ENCODE peak calls at places on chromosomes 4 and X, in five cellular contexts. C is CD8-positive, alpha-beta memory T cell; A is EL; U is DND-41; R is GM12865. I is an unnamed sample.

GRCh38 chrX:8927066-8927465 is 106.9 kb downstream of the FAM9B start:
- DNase-seq in U (no peak), A (no peak), R (no peak), C (no peak), I (no peak)

GRCh38 chr4:97548943-97549583 is 594.2 kb downstream of the STPG2 start:
- DNase-seq in C (no peak), U (no peak), R (peak; percentile 2), A (no peak), I (no peak)

GRCh38 chr4:134200811-134201215 is 776 bp downstream of the PABPC4L start:
- DNase-seq in C (no peak), A (peak; percentile 9), U (peak; percentile 46), R (no peak), I (no peak)

GRCh38 chr4:168811793-168812651 is 198.0 kb downstream of the CBR4 start:
- DNase-seq in R (no peak), C (no peak), A (peak; percentile 75), U (no peak), I (peak; percentile 73)

GRCh38 chr4:80035336-80035735 is 37.7 kb downstream of the ANTXR2 start:
- DNase-seq in U (peak; percentile 59), A (no peak), C (no peak), R (peak; percentile 9), I (no peak)

GRCh38 chr4:8907596-8908205 is 36.1 kb upstream of the HMX1 start:
- DNase-seq in U (no peak), C (no peak), R (no peak), A (no peak), I (no peak)

GRCh38 chrX:150690126-150690525 is 3.1 kb upstream of the MTMR1 start:
- DNase-seq in R (no peak), A (peak; percentile 91), C (no peak), U (no peak), I (peak; percentile 60)

GRCh38 chr4:159137176-159137575 is 34.3 kb downstream of the RAPGEF2 start:
- DNase-seq in A (no peak), C (no peak), R (no peak), U (no peak), I (no peak)

GRCh38 chr4:26086621-26087068 is 172.6 kb downstream of the SMIM20 start:
- DNase-seq in A (no peak), C (no peak), R (no peak), U (no peak), I (no peak)

GRCh38 chrX:106707771-106708454 is 18.6 kb upstream of the RNF128 start:
- DNase-seq in A (peak; percentile 80), C (no peak), R (no peak), U (no peak), I (peak; percentile 63)

GRCh38 chrX:7316887-7317286 is 168.9 kb upstream of the PUDP start:
- DNase-seq in A (peak; percentile 35), C (no peak), R (no peak), U (no peak), I (peak; percentile 26)

GRCh38 chrX:619451-619811 is 11.2 kb upstream of the SHOX start:
- DNase-seq in R (no peak), C (no peak), A (no peak), U (no peak), I (no peak)

GRCh38 chr4:26298198-26298950 is 22.4 kb upstream of the RBPJ start:
- DNase-seq in C (no peak), R (no peak), U (no peak), A (peak; percentile 72), I (peak; percentile 46)

GRCh38 chrX:37320541-37321203 is 28.5 kb upstream of the PRRG1 start:
- DNase-seq in A (no peak), R (no peak), U (peak; percentile 4), C (no peak), I (no peak)

GRCh38 chr4:90727938-90728337 is 600.7 kb downstream of the CCSER1 start:
- DNase-seq in C (no peak), U (no peak), R (no peak), A (no peak), I (no peak)

GRCh38 chrX:129823115-129823514 is 20.6 kb downstream of the ZDHHC9 start:
- DNase-seq in A (peak; percentile 35), R (peak; percentile 72), U (peak; percentile 66), C (peak; percentile 25), I (peak; percentile 15)

GRCh38 chr4:27245216-27245615 is 384.6 kb downstream of the STIM2 start:
- DNase-seq in R (no peak), U (no peak), C (no peak), A (no peak), I (no peak)

GRCh38 chrX:135520022-135520552 is 373 bp upstream of the INTS6L start:
- DNase-seq in R (no peak), C (no peak), U (no peak), A (peak; percentile 30), I (peak; percentile 48)

GRCh38 chr4:33841120-33841519 is 2403.2 kb downstream of the ARAP2 start:
- DNase-seq in U (no peak), C (no peak), A (no peak), R (no peak), I (no peak)

GRCh38 chr4:150217192-150217591 is 138.9 kb downstream of the DCLK2 start:
- DNase-seq in U (no peak), C (no peak), A (peak; percentile 54), R (peak; percentile 22), I (peak; percentile 51)

GRCh38 chr4:26192921-26193894 is 127.6 kb upstream of the RBPJ start:
- DNase-seq in U (no peak), R (peak; percentile 73), A (no peak), C (no peak), I (no peak)

GRCh38 chrX:145506225-145506624 is 258.9 kb downstream of the SPANXN1 start:
- DNase-seq in A (no peak), U (no peak), R (no peak), C (no peak), I (no peak)

GRCh38 chr4:175906397-175906796 is 94.3 kb upstream of the GPM6A start:
- DNase-seq in A (no peak), U (no peak), R (no peak), C (no peak), I (no peak)

GRCh38 chrX:30308263-30309138 is 689 bp downstream of the NR0B1 start:
- DNase-seq in A (no peak), R (peak; percentile 13), U (no peak), C (no peak), I (peak; percentile 16)

GRCh38 chrX:29690061-29690460 is 525.3 kb upstream of the MAGEB2 start:
- DNase-seq in U (no peak), A (no peak), R (no peak), C (no peak), I (peak; percentile 41)

GRCh38 chr4:109837014-109837413 is 9.2 kb downstream of the RRH start:
- DNase-seq in A (no peak), U (no peak), R (no peak), C (no peak), I (no peak)

GRCh38 chrX:102345916-102346315 is 93.9 kb downstream of the NXF2B start:
- DNase-seq in C (peak; percentile 47), U (peak; percentile 56), A (peak; percentile 42), R (peak; percentile 41), I (peak; percentile 32)

GRCh38 chr4:154467886-154468285 is 23.7 kb downstream of the DCHS2 start:
- DNase-seq in C (no peak), U (no peak), A (peak; percentile 55), R (no peak), I (no peak)

GRCh38 chrX:33142331-33142730 is 69.0 kb downstream of the DMD start:
- DNase-seq in R (no peak), U (no peak), C (no peak), A (no peak), I (no peak)